ENCODE peak calls at places on chromosome 7, in seven cellular contexts. Q is BJ, A is lower lobe of right lung, K is progenitor cell of endocrine pancreas, N is fibroblast of the aortic adventitia, S is neural progenitor cell, Y is hepatocyte. L is an unnamed sample.

GRCh38 chr7:130950741-130951140 is 216.7 kb upstream of the KLF14 start:
- DNase-seq in S (no peak), A (no peak), Y (no peak), N (no peak), K (no peak), Q (no peak), L (no peak)

GRCh38 chr7:114084381-114085312 is 165.8 kb upstream of the PPP1R3A start:
- DNase-seq in Q (no peak), N (peak), S (peak), K (no peak), A (peak), Y (peak), L (peak)

GRCh38 chr7:159147687-159148086 is 3.0 kb upstream of the VIPR2 start:
- DNase-seq in K (no peak), Q (no peak), Y (no peak), A (no peak), N (no peak), S (no peak), L (no peak)

GRCh38 chr7:143042159-143042820 is 9.9 kb upstream of the OR6V1 start:
- DNase-seq in A (no peak), S (peak), Y (peak), Q (no peak), K (no peak), N (peak), L (no peak)

GRCh38 chr7:66296-66695 is 126.1 kb upstream of the FAM20C start:
- DNase-seq in Q (no peak), K (no peak), N (no peak), S (no peak), Y (no peak), A (peak), L (no peak)

GRCh38 chr7:132387596-132387995 is 188.7 kb downstream of the PLXNA4 start:
- DNase-seq in A (no peak), Y (no peak), K (no peak), S (no peak), N (no peak), Q (no peak), L (no peak)

GRCh38 chr7:140312141-140312846 is 86.0 kb downstream of the SLC37A3 start:
- DNase-seq in A (no peak), Y (no peak), K (no peak), Q (no peak), S (no peak), N (no peak), L (no peak)

GRCh38 chr7:150003304-150003810 is 129.6 kb downstream of the ATP6V0E2 start:
- DNase-seq in N (peak), A (no peak), S (no peak), K (no peak), Q (no peak), Y (no peak), L (no peak)

GRCh38 chr7:229184-229964 is 37.0 kb downstream of the FAM20C start:
- DNase-seq in N (peak), Y (peak), A (no peak), S (no peak), Q (peak), K (no peak), L (no peak)

GRCh38 chr7:150811-151221 is 41.6 kb upstream of the FAM20C start:
- DNase-seq in Q (no peak), Y (no peak), N (no peak), S (no peak), A (peak), K (no peak), L (no peak)

GRCh38 chr7:23811540-23811939 is 101.5 kb downstream of the STK31 start:
- DNase-seq in Y (no peak), N (no peak), K (no peak), S (no peak), Q (no peak), A (no peak), L (no peak)

GRCh38 chr7:19939746-19940145 is 166.3 kb upstream of the TMEM196 start:
- DNase-seq in Y (no peak), S (no peak), K (no peak), Q (peak), A (no peak), N (peak), L (no peak)

GRCh38 chr7:148014473-148014872 is 576.1 kb upstream of the C7orf33 start:
- DNase-seq in A (no peak), Q (no peak), S (no peak), K (no peak), Y (no peak), N (no peak), L (no peak)

GRCh38 chr7:129664029-129665012 is 52.8 kb downstream of the NRF1 start:
- DNase-seq in S (peak), Q (peak), N (peak), A (no peak), Y (peak), K (no peak), L (no peak)

GRCh38 chr7:128381161-128381821 is 19.8 kb upstream of the PRRT4 start:
- DNase-seq in K (no peak), N (peak), Q (no peak), Y (no peak), A (peak), S (peak), L (peak)

GRCh38 chr7:103011650-103012049 is 62.9 kb downstream of the FBXL13 start:
- DNase-seq in N (peak), S (no peak), Q (no peak), K (no peak), A (no peak), Y (no peak), L (no peak)

GRCh38 chr7:347001-347590 is 57.1 kb downstream of the FOXL3 start:
- DNase-seq in K (no peak), Y (no peak), A (no peak), N (no peak), Q (no peak), S (no peak), L (no peak)

GRCh38 chr7:104538152-104538551 is 209.7 kb downstream of the LHFPL3 start:
- DNase-seq in Y (no peak), K (no peak), Q (no peak), S (no peak), A (no peak), N (no peak), L (no peak)

GRCh38 chr7:16644987-16645592 is 464 bp downstream of the ANKMY2 start:
- DNase-seq in Y (no peak), Q (no peak), K (peak), S (peak), A (peak), N (peak), L (peak)

GRCh38 chr7:35565927-35566326 is 129.0 kb downstream of the HERPUD2 start:
- DNase-seq in S (no peak), Y (no peak), A (no peak), K (no peak), Q (no peak), N (no peak), L (no peak)

GRCh38 chr7:75599244-75599771 is 107.2 kb downstream of the SPDYE5 start:
- DNase-seq in S (peak), Q (no peak), Y (no peak), N (no peak), K (no peak), A (no peak), L (peak)

GRCh38 chr7:105990726-105991465 is 27.8 kb downstream of the CDHR3 start:
- DNase-seq in N (peak), Y (no peak), Q (no peak), K (no peak), S (peak), A (no peak), L (no peak)

GRCh38 chr7:5494320-5494682 is 70.7 kb upstream of the TNRC18 start:
- DNase-seq in Y (no peak), A (no peak), K (no peak), S (no peak), Q (no peak), N (no peak), L (no peak)

GRCh38 chr7:106139253-106140251 is 27.4 kb upstream of the SYPL1 start:
- DNase-seq in A (no peak), K (no peak), S (no peak), Q (no peak), N (peak), Y (peak), L (no peak)

GRCh38 chr7:44881610-44882009 is 3.7 kb downstream of the PURB start:
- DNase-seq in K (no peak), S (no peak), Y (no peak), A (no peak), N (peak), Q (no peak), L (no peak)

DNA sequence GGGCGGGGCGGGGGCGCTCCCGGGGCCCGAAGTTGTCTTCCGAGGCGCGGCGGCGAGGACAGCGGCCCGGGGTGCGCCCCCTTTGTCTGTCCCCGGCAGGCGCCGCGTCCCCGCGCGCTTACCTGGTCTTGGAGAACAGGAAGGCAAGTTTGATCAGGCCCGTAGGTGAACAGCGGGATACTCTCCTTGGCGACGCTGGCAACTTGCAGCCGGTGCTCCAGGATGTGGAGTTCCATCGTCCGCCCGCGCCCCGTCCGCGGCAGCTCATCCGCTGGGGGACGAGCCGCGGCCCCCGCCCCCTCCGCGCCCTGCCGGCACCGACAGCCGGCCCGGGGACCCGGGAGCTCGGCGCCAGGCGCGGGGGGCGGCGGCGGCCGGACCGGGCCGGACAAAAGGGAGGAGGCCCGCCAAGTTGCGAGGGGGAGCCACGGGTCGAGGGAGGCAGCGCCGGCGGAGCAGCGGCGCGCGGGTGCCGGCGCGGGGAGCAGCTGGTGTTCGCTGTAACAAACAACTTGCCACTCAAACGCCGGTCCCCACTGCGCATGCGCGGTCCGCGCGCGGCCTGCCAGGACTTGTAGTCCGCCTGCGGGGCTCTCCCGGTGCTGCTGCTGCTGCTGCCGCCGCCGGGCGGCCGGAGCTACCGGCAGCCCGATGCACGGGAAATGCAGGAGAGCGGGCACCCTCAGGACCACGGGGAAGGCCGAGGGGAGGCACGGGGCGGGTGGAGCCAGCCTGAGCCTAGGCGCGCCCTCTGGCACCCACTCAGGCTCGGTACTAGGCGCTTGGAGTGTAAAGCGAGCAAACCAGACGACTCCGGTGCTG is 35.6 kb upstream of the SPDYE3 start:
- DNase-seq in K (peak), S (peak), Y (peak), A (peak), Q (peak), N (peak), L (peak)
- TF ChIP-seq CTCF in K (peak), S (peak), Y (peak), A (peak), Q (peak), N (peak), L (no peak)

GRCh38 chr7:51000956-51001355 is 218.3 kb upstream of the GRB10 start:
- DNase-seq in S (no peak), K (no peak), Y (no peak), N (no peak), A (no peak), Q (no peak), L (no peak)
- TF ChIP-seq CTCF in S (peak), K (no peak), Y (peak), N (no peak), A (no peak), Q (no peak), L (no peak)

DNA sequence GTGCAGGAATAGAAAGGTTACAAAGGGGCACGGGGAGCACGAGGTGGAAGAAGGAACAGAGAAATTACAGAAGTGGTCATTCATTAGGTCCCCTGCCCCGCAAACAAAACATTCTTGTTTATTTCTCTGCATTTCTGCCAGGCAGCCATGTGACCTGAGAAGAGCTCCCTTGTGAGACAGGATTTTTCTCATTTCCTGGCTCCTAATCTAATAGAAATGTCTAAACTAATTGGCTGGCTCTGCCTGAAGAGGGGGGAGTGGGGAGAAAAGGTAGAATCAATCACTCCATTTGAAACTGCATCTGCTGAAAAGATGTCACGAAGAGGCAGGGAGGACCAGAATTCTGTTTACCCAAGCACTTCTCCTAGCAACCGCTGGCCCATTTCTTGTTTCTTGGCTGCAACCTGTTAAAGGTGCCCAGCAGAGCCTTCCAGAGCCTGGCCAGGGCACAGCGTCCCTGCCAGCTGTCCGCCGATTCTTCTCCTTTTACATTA is 1227.5 kb downstream of the TYW1 start:
- DNase-seq in N (no peak), S (no peak), Q (no peak), Y (no peak), A (no peak), K (no peak), L (no peak)
- TF ChIP-seq CTCF in N (no peak), S (no peak), Q (no peak), Y (no peak), A (no peak), K (no peak), L (no peak)

DNA sequence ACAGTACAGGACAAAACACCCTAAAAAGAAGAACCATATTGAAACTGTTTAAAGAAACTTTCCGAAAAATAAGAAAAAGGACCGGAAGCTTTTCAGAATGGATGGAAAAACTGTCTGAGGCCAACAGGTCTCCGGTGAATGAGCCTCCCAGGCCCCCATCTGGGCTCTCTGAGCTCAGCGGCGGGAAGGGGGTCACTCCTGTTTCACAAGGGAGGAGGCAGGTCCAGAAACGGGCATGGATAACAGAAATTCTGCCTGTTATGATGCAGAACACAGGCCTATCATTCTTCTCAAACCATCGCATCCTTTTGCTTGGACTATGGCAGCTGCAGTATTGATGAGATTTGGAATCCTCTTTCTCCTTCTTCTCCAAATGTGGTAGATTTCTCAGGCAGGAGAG is 58.9 kb upstream of the SHH start:
- DNase-seq in A (no peak), K (no peak), N (no peak), Q (no peak), S (no peak), Y (no peak), L (no peak)
- TF ChIP-seq CTCF in A (no peak), K (no peak), N (no peak), Q (no peak), S (no peak), Y (no peak), L (no peak)

GRCh38 chr7:97872025-97872669 is at the start of gene ASNS:
- DNase-seq in A (peak), Q (peak), K (peak), N (peak), Y (peak), S (peak), L (peak)
- TF ChIP-seq CTCF in A (no peak), Q (no peak), K (no peak), N (no peak), Y (no peak), S (no peak), L (no peak)

GRCh38 chr7:41730668-41731067 is 27.8 kb upstream of the INHBA start:
- DNase-seq in A (no peak), S (no peak), Q (no peak), K (no peak), Y (peak), N (no peak), L (no peak)

GRCh38 chr7:41731486-41732278 is 28.8 kb upstream of the INHBA start:
- DNase-seq in A (no peak), N (no peak), Q (no peak), S (no peak), K (no peak), Y (no peak), L (no peak)

GRCh38 chr7:41733063-41733398 is 30.1 kb upstream of the INHBA start:
- DNase-seq in A (no peak), K (no peak), S (no peak), N (peak), Y (no peak), Q (no peak), L (no peak)

GRCh38 chr7:41732279-41733062 is 29.6 kb upstream of the INHBA start:
- DNase-seq in Q (no peak), N (peak), A (peak), Y (no peak), S (peak), K (no peak), L (no peak)
- TF ChIP-seq CTCF in Q (peak), N (peak), A (peak), Y (peak), S (peak), K (peak), L (peak)

GRCh38 chr7:88169717-88170320 is 50.0 kb downstream of the SRI start:
- DNase-seq in S (peak), N (peak), K (no peak), A (no peak), Q (no peak), Y (peak), L (no peak)
- TF ChIP-seq CTCF in S (peak), N (peak), K (peak), A (peak), Q (peak), Y (peak), L (peak)

GRCh38 chr7:13028036-13028730 is 340.8 kb downstream of the ARL4A start:
- DNase-seq in A (no peak), Q (no peak), S (no peak), Y (no peak), K (no peak), N (peak), L (no peak)

GRCh38 chr7:13028731-13029099 is 341.3 kb downstream of the ARL4A start:
- DNase-seq in Y (no peak), N (no peak), S (no peak), K (no peak), Q (no peak), A (no peak), L (no peak)

GRCh38 chr7:13032524-13032923 is 345.1 kb downstream of the ARL4A start:
- DNase-seq in S (peak), K (no peak), Q (no peak), N (no peak), A (no peak), Y (no peak), L (no peak)

GRCh38 chr7:13034693-13035092 is 347.3 kb downstream of the ARL4A start:
- DNase-seq in Y (no peak), N (no peak), K (no peak), Q (no peak), S (no peak), A (no peak), L (no peak)

DNA sequence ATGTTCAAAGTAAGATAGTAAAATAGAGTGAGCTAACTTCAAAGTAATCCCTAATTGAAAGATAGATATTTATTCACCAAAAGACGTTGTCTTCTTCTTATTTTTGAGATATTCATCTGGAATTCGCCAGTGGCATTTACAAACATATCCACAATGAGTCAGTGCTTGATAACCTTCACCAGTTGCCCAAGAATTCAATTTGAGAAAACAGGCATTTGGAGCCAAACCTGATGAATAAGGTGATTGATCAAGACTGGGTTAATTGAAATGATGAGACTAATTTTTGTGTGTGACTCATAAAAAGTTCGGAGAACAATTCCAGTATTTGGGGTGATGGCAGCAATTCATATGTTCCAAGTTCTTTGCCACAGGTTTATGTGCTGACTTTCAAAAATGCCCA is 344.0 kb downstream of the ARL4A start:
- DNase-seq in N (no peak), A (no peak), Q (no peak), K (no peak), Y (no peak), S (no peak), L (no peak)
- TF ChIP-seq CTCF in N (no peak), A (no peak), Q (no peak), K (no peak), Y (no peak), S (no peak), L (no peak)

DNA sequence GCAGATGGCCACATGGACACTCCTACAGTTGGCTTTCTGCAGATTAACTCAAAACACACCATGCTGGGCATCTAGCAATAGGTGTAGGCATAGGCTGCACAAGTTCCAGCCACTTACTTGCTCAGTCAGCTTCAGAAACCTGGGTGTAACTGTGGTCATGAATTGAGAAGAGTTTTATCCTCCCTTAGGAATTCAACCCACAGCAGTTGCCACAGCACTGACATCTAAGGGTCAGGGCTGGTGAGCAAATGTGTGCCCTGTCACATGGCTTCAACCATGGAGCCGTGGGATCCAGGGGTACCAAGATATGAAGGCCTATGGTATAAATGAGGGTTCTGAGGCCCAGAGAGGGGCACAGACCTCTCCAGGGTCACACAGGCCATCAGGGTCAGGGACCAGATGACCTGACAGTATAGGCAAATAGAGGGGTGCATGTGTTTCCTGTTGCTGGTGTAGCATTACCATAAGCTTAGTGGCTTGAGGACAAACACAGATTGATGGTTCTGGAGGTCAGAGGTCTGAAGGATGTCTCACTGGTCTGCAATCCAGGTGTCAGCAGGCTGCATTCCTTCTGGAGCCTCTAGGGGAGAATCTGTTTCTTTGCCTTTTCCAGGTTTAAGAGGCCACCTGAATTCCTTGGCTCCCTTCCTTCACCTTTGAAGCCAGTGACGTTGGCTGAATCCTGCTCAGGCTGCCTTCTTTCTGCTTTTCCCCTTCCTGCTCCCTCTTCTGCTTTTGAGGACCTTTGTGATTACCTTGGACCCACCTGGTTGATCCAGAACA is 24.1 kb downstream of the MINDY4 start:
- DNase-seq in N (no peak), A (no peak), Y (no peak), K (no peak), Q (no peak), S (no peak), L (no peak)
- TF ChIP-seq CTCF in N (no peak), A (no peak), Y (no peak), K (no peak), Q (no peak), S (no peak), L (no peak)